ENCODE peak calls at places on chromosome 12, in six cellular contexts. M, E, Z, H, B and U are unnamed samples. For H3K27me3, the result is how much of the 10 kb centered on the place peaks cover.

GRCh38 chr12:22321620-22322019 is 12.9 kb downstream of the ST8SIA1 start:
- DNase-seq in H (no peak), E (no peak), M (peak), Z (no peak), B (no peak), U (no peak)

GRCh38 chr12:4648099-4648498 is 752 bp downstream of the AKAP3 start:
- DNase-seq in E (no peak), H (no peak), Z (no peak), M (no peak), B (peak), U (no peak)

GRCh38 chr12:30794591-30795409 is 40.0 kb upstream of the CAPRIN2 start:
- DNase-seq in B (no peak), M (no peak), Z (no peak), E (no peak), H (no peak), U (no peak)

GRCh38 chr12:71158361-71158882 is 623 bp upstream of the TSPAN8 start:
- DNase-seq in E (no peak), B (peak), H (no peak), M (no peak), Z (no peak), U (no peak)

GRCh38 chr12:97321640-97322039 is 141.0 kb upstream of the RMST start:
- DNase-seq in M (no peak), H (no peak), E (no peak), Z (no peak), B (no peak), U (no peak)

GRCh38 chr12:113463746-113464743 is 7.6 kb downstream of the LHX5 start:
- DNase-seq in Z (no peak), B (no peak), H (no peak), M (peak), E (no peak), U (no peak)

GRCh38 chr12:79055926-79056674 is 191.5 kb downstream of the SYT1 start:
- DNase-seq in E (no peak), H (no peak), Z (no peak), B (no peak), M (no peak), U (no peak)

GRCh38 chr12:113002155-113002554 is 23.8 kb downstream of the OAS2 start:
- DNase-seq in M (no peak), H (no peak), Z (no peak), B (no peak), E (no peak), U (no peak)

GRCh38 chr12:55675671-55676070 is 32.0 kb downstream of the ITGA7 start:
- DNase-seq in E (no peak), Z (no peak), M (no peak), B (peak), H (no peak), U (no peak)

GRCh38 chr12:42609605-42610004 is 20.1 kb upstream of the PRICKLE1 start:
- DNase-seq in M (no peak), Z (no peak), B (no peak), E (no peak), H (no peak), U (no peak)

GRCh38 chr12:34388636-34389377 is 366.5 kb downstream of the ALG10 start:
- DNase-seq in Z (no peak), B (no peak), E (no peak), M (no peak), H (peak), U (no peak)

GRCh38 chr12:101795013-101795412 is 35.7 kb downstream of the GNPTAB start:
- DNase-seq in Z (no peak), M (no peak), H (no peak), E (no peak), B (no peak), U (no peak)

GRCh38 chr12:126869644-126870043 is 1397.3 kb upstream of the TMEM132C start:
- DNase-seq in M (no peak), B (no peak), E (no peak), H (no peak), Z (no peak), U (no peak)

GRCh38 chr12:24600559-24600958 is 348.3 kb downstream of the BCAT1 start:
- DNase-seq in E (no peak), M (no peak), Z (no peak), H (no peak), B (no peak), U (no peak)

GRCh38 chr12:119208626-119209061 is 29.9 kb downstream of the HSPB8 start:
- DNase-seq in H (peak), E (peak), M (peak), Z (peak), B (peak), U (no peak)

GRCh38 chr12:77954156-77954555 is 123.5 kb downstream of the NAV3 start:
- DNase-seq in Z (no peak), E (no peak), M (no peak), B (no peak), H (no peak), U (no peak)

GRCh38 chr12:47942327-47943230 is 20.8 kb upstream of the TMEM106C start:
- DNase-seq in E (no peak), Z (no peak), M (no peak), B (no peak), H (no peak), U (no peak)

GRCh38 chr12:92365836-92366235 is 220.2 kb upstream of the BTG1 start:
- DNase-seq in H (no peak), B (no peak), Z (no peak), M (no peak), E (no peak), U (no peak)

GRCh38 chr12:1471224-1471623 is 123.2 kb downstream of the FBXL14 start:
- DNase-seq in B (no peak), M (no peak), E (no peak), H (no peak), Z (no peak), U (no peak)

GRCh38 chr12:15851919-15852318 is 30.3 kb upstream of the STRAP start:
- DNase-seq in B (no peak), M (no peak), Z (no peak), E (no peak), H (no peak), U (no peak)

DNA sequence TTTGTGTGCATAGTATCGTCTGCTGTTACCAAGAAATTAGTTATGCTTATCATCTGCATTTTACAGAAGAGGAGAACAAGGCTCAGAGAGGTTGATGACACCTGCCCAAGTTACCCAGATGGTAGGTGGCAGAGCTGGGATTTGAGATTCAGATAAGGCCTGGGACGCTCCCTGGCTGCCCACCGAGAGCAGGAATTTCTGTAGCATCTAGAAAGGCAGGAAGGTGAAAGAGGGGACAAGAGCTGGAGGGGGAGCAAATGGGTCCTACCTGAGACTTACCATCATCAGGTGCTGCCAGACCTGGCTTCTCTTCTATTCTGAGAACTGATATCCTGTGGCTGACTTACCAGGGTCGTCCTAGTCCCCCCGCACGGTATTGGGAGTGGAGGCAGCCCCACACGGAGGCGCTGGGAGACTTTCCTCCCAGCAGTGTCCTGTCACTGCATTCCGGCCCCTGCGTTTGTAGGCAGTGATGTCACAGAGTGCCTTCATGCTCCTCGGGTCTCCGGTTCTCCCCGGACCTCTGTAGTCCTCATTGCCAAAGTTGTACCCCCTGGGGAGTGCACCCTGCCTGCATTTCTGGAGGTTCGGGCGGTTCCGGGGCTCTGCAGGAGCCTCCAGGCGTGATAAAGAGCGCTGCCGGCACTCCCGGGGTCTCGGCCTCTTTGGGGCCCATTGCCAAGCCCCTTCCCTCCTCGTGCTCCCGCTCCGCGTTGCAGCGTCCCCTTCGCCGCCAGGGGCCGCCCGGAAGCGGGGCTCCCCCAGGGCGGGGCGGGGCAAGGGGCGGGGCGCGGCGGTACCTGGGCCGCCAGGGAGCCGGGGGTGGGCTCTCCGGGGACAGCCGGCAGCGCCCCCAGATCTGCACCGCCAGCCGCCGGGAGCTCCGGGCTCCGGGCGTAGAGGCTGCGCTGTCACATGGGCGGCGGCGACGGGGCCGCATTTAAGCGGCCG is at the start of gene CABP1:
- DNase-seq in H (no peak), B (peak), E (no peak), Z (no peak), M (peak), U (no peak)
- H3K27me3 ChIP-seq in H (under half), B (under half), E (under half), Z (under half), M (half or more), U (under half)

GRCh38 chr12:110349096-110349495 is 54.4 kb downstream of the ANAPC7 start:
- DNase-seq in M (no peak), Z (no peak), H (no peak), E (no peak), B (no peak), U (no peak)

GRCh38 chr12:110349521-110350151 is 53.9 kb downstream of the ANAPC7 start:
- DNase-seq in H (no peak), B (no peak), M (no peak), Z (no peak), E (no peak), U (no peak)

GRCh38 chr12:110348431-110349059 is 55.0 kb downstream of the ANAPC7 start:
- DNase-seq in E (no peak), B (no peak), M (no peak), H (no peak), Z (no peak), U (no peak)

GRCh38 chr12:110345963-110346362 is 57.5 kb downstream of the ANAPC7 start:
- DNase-seq in H (no peak), M (no peak), Z (no peak), B (no peak), E (no peak), U (no peak)

DNA sequence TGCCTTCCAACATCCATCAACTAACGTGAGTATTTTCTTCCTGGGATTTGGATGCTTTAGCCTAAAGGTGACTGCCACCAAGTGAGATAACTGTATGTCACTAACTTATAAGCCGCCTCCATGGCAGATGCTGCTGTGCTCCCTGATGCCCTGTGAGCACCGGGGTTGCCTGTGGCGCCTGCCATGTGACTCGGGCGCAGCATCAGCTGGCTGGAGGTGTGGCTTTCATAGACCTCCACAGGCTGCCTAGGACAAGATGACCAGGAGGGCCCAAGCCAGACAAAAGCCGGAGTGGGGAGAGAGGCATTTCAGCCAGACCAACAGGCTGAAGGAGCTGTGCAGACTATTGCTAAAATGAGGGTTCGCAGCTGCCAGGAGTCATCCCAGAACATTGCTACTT is 55.7 kb downstream of the ANAPC7 start:
- DNase-seq in B (no peak), Z (no peak), H (no peak), E (no peak), M (no peak), U (no peak)
- H3K27ac ChIP-seq in B (no peak), Z (no peak), H (no peak), E (no peak), M (peak), U (no peak)

GRCh38 chr12:54217774-54218221 is 29.0 kb upstream of the SMUG1 start:
- DNase-seq in H (peak), Z (peak), M (no peak), E (no peak), B (peak), U (no peak)
- H3K27me3 ChIP-seq in H (under half), Z (under half), M (under half), E (under half), B (under half), U (under half)

GRCh38 chr12:6204533-6205143 is 4.4 kb downstream of the CD9 start:
- DNase-seq in Z (no peak), M (no peak), B (no peak), H (no peak), E (no peak), U (no peak)
- H3K27ac ChIP-seq in Z (peak), M (no peak), B (peak), H (peak), E (peak), U (peak)

GRCh38 chr12:111203969-111204368 is 164.9 kb downstream of the PHETA1 start:
- DNase-seq in M (no peak), B (no peak), H (no peak), Z (no peak), E (no peak), U (no peak)
- H3K27me3 ChIP-seq in M (under half), B (under half), H (under half), Z (under half), E (under half), U (under half)

GRCh38 chr12:57149309-57149900 is 2.0 kb upstream of the LRP1-AS start:
- DNase-seq in H (peak), E (peak), M (no peak), Z (peak), B (peak), U (no peak)
- H3K27ac ChIP-seq in H (peak), E (peak), M (no peak), Z (peak), B (peak), U (no peak)

DNA sequence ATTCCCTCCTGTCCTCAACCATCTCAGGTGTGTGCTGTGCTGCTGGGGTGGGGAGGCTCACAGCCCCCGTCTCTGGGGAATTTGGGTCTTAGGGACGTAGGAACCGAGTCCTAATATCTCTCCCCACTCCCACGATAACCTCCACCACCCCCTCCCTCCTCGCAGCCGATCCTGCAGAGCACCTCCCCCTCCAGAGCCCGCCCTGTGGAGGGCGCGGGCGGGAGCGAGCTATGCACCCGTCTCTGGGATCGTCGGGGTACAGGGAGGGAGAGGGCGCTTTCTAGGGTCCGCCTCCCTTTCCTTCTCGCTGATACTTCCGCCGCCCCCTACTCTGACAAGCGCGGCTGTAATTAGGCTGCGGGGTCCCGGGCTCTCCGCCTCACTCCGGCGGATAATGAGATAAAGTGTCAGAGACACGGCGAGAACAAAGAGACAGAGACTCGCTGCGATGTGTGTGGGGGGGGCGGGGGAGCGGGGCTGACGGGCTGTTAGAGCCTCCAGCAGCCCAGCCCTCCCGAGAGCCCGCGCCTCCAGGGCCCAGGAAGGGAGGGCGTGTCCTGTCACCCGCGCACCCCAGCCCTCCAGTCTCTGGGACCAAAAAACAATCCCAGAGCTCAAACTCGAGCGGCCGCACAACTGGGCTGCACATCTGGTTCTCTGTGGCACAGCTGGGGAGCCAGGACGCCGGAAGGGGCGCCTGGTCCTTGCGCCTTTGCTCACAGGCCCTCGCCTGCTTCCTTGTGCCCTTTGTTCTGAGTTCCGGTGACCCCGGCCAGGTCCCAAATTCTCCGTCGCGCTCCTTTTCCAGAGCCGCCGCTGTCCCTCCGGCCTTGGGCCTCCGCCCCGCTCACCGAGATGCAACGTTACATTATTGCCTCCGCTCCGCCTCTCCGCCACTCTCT is 8.7 kb downstream of the SHMT2 start:
- DNase-seq in E (no peak), B (no peak), M (no peak), Z (no peak), H (peak), U (no peak)
- H3K27me3 ChIP-seq in E (under half), B (half or more), M (half or more), Z (under half), H (under half), U (half or more)

GRCh38 chr12:45260481-45260824 is 44.6 kb downstream of the ANO6 start:
- DNase-seq in M (no peak), H (no peak), B (no peak), Z (no peak), E (no peak), U (no peak)
- H3K27ac ChIP-seq in M (peak), H (no peak), B (no peak), Z (no peak), E (no peak), U (no peak)

GRCh38 chr12:3520168-3520567 is 29.2 kb downstream of the PRMT8 start:
- DNase-seq in E (no peak), Z (no peak), M (peak), B (peak), H (peak), U (no peak)

GRCh38 chr12:3518902-3519301 is 27.9 kb downstream of the PRMT8 start:
- DNase-seq in M (no peak), E (no peak), H (no peak), B (no peak), Z (no peak), U (no peak)

GRCh38 chr12:3511760-3512159 is 20.8 kb downstream of the PRMT8 start:
- DNase-seq in Z (no peak), M (no peak), E (no peak), B (no peak), H (no peak), U (no peak)

GRCh38 chr12:3510597-3510996 is 19.6 kb downstream of the PRMT8 start:
- DNase-seq in E (no peak), M (no peak), H (no peak), B (no peak), Z (no peak), U (no peak)

GRCh38 chr12:3515506-3515905 is 24.5 kb downstream of the PRMT8 start:
- DNase-seq in M (no peak), E (no peak), B (no peak), H (no peak), Z (no peak), U (no peak)
- H3K27me3 ChIP-seq in M (under half), E (under half), B (under half), H (under half), Z (under half), U (under half)